ENCODE peak calls at places on chromosomes 13 and 19, in five cellular contexts. V, O, F, L and H are unnamed samples.

GRCh38 chr13:79508224-79508961 is 27.4 kb downstream of the NDFIP2 start:
- DNase-seq in V (no peak), O (peak; percentile 7), F (no peak), L (no peak), H (no peak)

GRCh38 chr19:29367701-29368306 is 154.9 kb upstream of the UQCRFS1 start:
- DNase-seq in V (no peak), O (no peak), F (no peak), L (no peak), H (no peak)

GRCh38 chr13:113789167-113789566 is 30.1 kb downstream of the TMEM255B start:
- DNase-seq in V (no peak), O (no peak), F (no peak), L (no peak), H (no peak)

GRCh38 chr19:8611890-8612806 is 1.6 kb upstream of the ADAMTS10 start:
- DNase-seq in V (no peak), O (peak; percentile 70), F (no peak), L (no peak), H (no peak)

GRCh38 chr13:73367886-73368285 is 309.1 kb downstream of the KLF5 start:
- DNase-seq in V (no peak), O (no peak), F (no peak), L (no peak), H (no peak)

GRCh38 chr19:42092350-42092749 is 16.4 kb downstream of the ZNF574 start:
- DNase-seq in V (peak; percentile 66), O (peak; percentile 26), F (no peak), L (peak; percentile 85), H (no peak)

GRCh38 chr13:49995535-49996165 is 1.2 kb upstream of the TRIM13 start:
- DNase-seq in V (no peak), O (no peak), F (no peak), L (no peak), H (no peak)

GRCh38 chr19:45191324-45191845 is 12.8 kb downstream of the BLOC1S3 start:
- DNase-seq in V (no peak), O (no peak), F (no peak), L (no peak), H (no peak)

GRCh38 chr19:40592170-40592569 is 9.0 kb upstream of the LTBP4 start:
- DNase-seq in V (peak; percentile 54), O (peak; percentile 78), F (no peak), L (peak; percentile 35), H (peak; percentile 74)

GRCh38 chr19:46875657-46876056 is 14.9 kb downstream of the ARHGAP35 start:
- DNase-seq in V (no peak), O (no peak), F (no peak), L (no peak), H (no peak)

GRCh38 chr13:73000027-73000674 is 58.7 kb upstream of the KLF5 start:
- DNase-seq in V (no peak), O (peak; percentile 54), F (no peak), L (no peak), H (no peak)

GRCh38 chr13:21526707-21527454 is 67.8 kb upstream of the ZDHHC20 start:
- DNase-seq in V (no peak), O (no peak), F (no peak), L (no peak), H (no peak)

GRCh38 chr13:33751151-33751550 is 66.8 kb upstream of the RFC3 start:
- DNase-seq in V (no peak), O (peak; percentile 79), F (no peak), L (no peak), H (no peak)

GRCh38 chr19:49422407-49423277 is 599 bp downstream of the PTH2 start:
- DNase-seq in V (no peak), O (peak; percentile 26), F (no peak), L (peak; percentile 31), H (no peak)

GRCh38 chr13:97753942-97754670 is 199.4 kb upstream of the IPO5 start:
- DNase-seq in V (no peak), O (no peak), F (no peak), L (no peak), H (no peak)

GRCh38 chr13:38399540-38399939 is 49.9 kb downstream of the UFM1 start:
- DNase-seq in V (no peak), O (no peak), F (no peak), L (no peak), H (no peak)

GRCh38 chr19:17370026-17370587 is 7.0 kb downstream of the PLVAP start:
- DNase-seq in V (no peak), O (peak; percentile 84), F (no peak), L (no peak), H (no peak)

GRCh38 chr13:101942038-101942437 is 459.8 kb downstream of the FGF14 start:
- DNase-seq in V (peak; percentile 58), O (peak; percentile 16), F (no peak), L (peak; percentile 4), H (no peak)

GRCh38 chr19:27794444-27795042 is 1418.4 kb downstream of the UQCRFS1 start:
- DNase-seq in V (no peak), O (peak; percentile 50), F (no peak), L (no peak), H (no peak)

GRCh38 chr19:7975037-7975436 is 30.4 kb downstream of the ELAVL1 start:
- DNase-seq in V (no peak), O (no peak), F (no peak), L (no peak), H (no peak)

GRCh38 chr19:55304980-55305379 is 20.2 kb downstream of the TMEM150B start:
- DNase-seq in V (no peak), O (no peak), F (no peak), L (no peak), H (no peak)

GRCh38 chr19:939439-939838 is 13.6 kb downstream of the ARID3A start:
- DNase-seq in V (no peak), O (no peak), F (no peak), L (no peak), H (no peak)

GRCh38 chr19:13260883-13261653 is 110.9 kb downstream of the IER2 start:
- DNase-seq in V (no peak), O (peak; percentile 68), F (no peak), L (peak; percentile 58), H (no peak)

GRCh38 chr13:48585456-48585840 is 52.6 kb upstream of the RCBTB2 start:
- DNase-seq in V (no peak), O (peak; percentile 77), F (no peak), L (peak; percentile 57), H (no peak)

GRCh38 chr19:14871619-14872230 is 14.2 kb downstream of the OR7A17 start:
- DNase-seq in V (peak; percentile 18), O (peak; percentile 32), F (no peak), L (no peak), H (no peak)

GRCh38 chr19:49333426-49334288 is 1.5 kb upstream of the CD37 start:
- DNase-seq in V (no peak), O (no peak), F (no peak), L (no peak), H (no peak)

GRCh38 chr19:52946322-52947310 is 16.1 kb downstream of the ZNF816 start:
- DNase-seq in V (no peak), O (no peak), F (no peak), L (no peak), H (no peak)